ENCODE peak calls at places on chromosomes 3 and 15, in four cellular contexts. One of them, this sample, is unnamed.

GRCh38 chr15:29883126-29883525 is 60.9 kb upstream of the TJP1 start:
- DNase-seq in endothelial cell: no peak
- DNase-seq in H7: no peak
- DNase-seq in cardiac muscle cell: no peak
- DNase-seq in this sample: peak; percentile 58

GRCh38 chr3:71384393-71384792 is 199.1 kb downstream of the FOXP1 start:
- DNase-seq in H7: no peak
- DNase-seq in cardiac muscle cell: no peak
- DNase-seq in endothelial cell: no peak
- DNase-seq in this sample: no peak

GRCh38 chr3:146189519-146190173 is 28.7 kb upstream of the PLOD2 start:
- DNase-seq in H7: peak; percentile 19
- DNase-seq in cardiac muscle cell: peak; percentile 72
- DNase-seq in endothelial cell: peak; percentile 29
- DNase-seq in this sample: peak; percentile 32

GRCh38 chr15:59329091-59329490 is 43.6 kb downstream of the MYO1E start:
- DNase-seq in endothelial cell: no peak
- DNase-seq in H7: no peak
- DNase-seq in cardiac muscle cell: no peak
- DNase-seq in this sample: no peak

GRCh38 chr3:141870091-141870687 is 6.3 kb upstream of the ATP1B3 start:
- DNase-seq in H7: no peak
- DNase-seq in cardiac muscle cell: no peak
- DNase-seq in endothelial cell: no peak
- DNase-seq in this sample: no peak

GRCh38 chr3:112302881-112303761 is 9.1 kb upstream of the SLC9C1 start:
- DNase-seq in H7: peak; percentile 17
- DNase-seq in endothelial cell: peak; percentile 8
- DNase-seq in cardiac muscle cell: peak; percentile 77
- DNase-seq in this sample: peak; percentile 77

GRCh38 chr15:87263844-87264243 is 992.7 kb downstream of the NTRK3 start:
- DNase-seq in endothelial cell: no peak
- DNase-seq in cardiac muscle cell: no peak
- DNase-seq in H7: no peak
- DNase-seq in this sample: no peak

GRCh38 chr3:177195242-177195940 is 1.9 kb downstream of the TBL1XR1 start:
- DNase-seq in endothelial cell: no peak
- DNase-seq in cardiac muscle cell: peak; percentile 72
- DNase-seq in H7: peak; percentile 53
- DNase-seq in this sample: no peak

GRCh38 chr3:75329713-75330112 is 334.4 kb upstream of the FRG2C start:
- DNase-seq in endothelial cell: no peak
- DNase-seq in H7: peak; percentile 21
- DNase-seq in cardiac muscle cell: no peak
- DNase-seq in this sample: no peak

GRCh38 chr15:62845239-62846126 is 197.1 kb upstream of the TPM1 start:
- DNase-seq in endothelial cell: no peak
- DNase-seq in H7: no peak
- DNase-seq in cardiac muscle cell: no peak
- DNase-seq in this sample: no peak

GRCh38 chr3:128804017-128804816 is 75.2 kb upstream of the ACAD9 start:
- DNase-seq in endothelial cell: peak; percentile 32
- DNase-seq in cardiac muscle cell: peak; percentile 59
- DNase-seq in H7: peak; percentile 50
- DNase-seq in this sample: no peak

GRCh38 chr3:42505203-42505848 is 2.9 kb downstream of the VIPR1 start:
- DNase-seq in endothelial cell: no peak
- DNase-seq in cardiac muscle cell: no peak
- DNase-seq in H7: no peak
- DNase-seq in this sample: peak; percentile 19

GRCh38 chr15:57694264-57694663 is 12.2 kb upstream of the POLR2M start:
- DNase-seq in endothelial cell: no peak
- DNase-seq in H7: no peak
- DNase-seq in cardiac muscle cell: peak; percentile 54
- DNase-seq in this sample: no peak

GRCh38 chr3:41033956-41034519 is 165.3 kb upstream of the CTNNB1 start:
- DNase-seq in H7: peak; percentile 26
- DNase-seq in cardiac muscle cell: no peak
- DNase-seq in endothelial cell: no peak
- DNase-seq in this sample: peak; percentile 33

GRCh38 chr3:32703491-32703968 is 18.5 kb downstream of the CNOT10 start:
- DNase-seq in cardiac muscle cell: peak; percentile 56
- DNase-seq in endothelial cell: no peak
- DNase-seq in H7: no peak
- DNase-seq in this sample: no peak

GRCh38 chr15:58438111-58438510 is 6.3 kb downstream of the LIPC start:
- DNase-seq in H7: no peak
- DNase-seq in cardiac muscle cell: no peak
- DNase-seq in endothelial cell: no peak
- DNase-seq in this sample: no peak

GRCh38 chr3:94036909-94037507 is 8.6 kb upstream of the STX19 start:
- DNase-seq in endothelial cell: no peak
- DNase-seq in H7: peak; percentile 42
- DNase-seq in cardiac muscle cell: peak; percentile 51
- DNase-seq in this sample: no peak

GRCh38 chr3:66431494-66431893 is 69.3 kb downstream of the LRIG1 start:
- DNase-seq in H7: no peak
- DNase-seq in cardiac muscle cell: peak; percentile 72
- DNase-seq in endothelial cell: no peak
- DNase-seq in this sample: no peak

GRCh38 chr3:139718415-139718814 is 40.6 kb upstream of the NMNAT3 start:
- DNase-seq in H7: peak; percentile 43
- DNase-seq in endothelial cell: peak; percentile 67
- DNase-seq in cardiac muscle cell: peak; percentile 41
- DNase-seq in this sample: peak; percentile 65

GRCh38 chr15:78422571-78423340 is 15.3 kb upstream of the IREB2 start:
- DNase-seq in H7: peak; percentile 64
- DNase-seq in endothelial cell: peak; percentile 61
- DNase-seq in cardiac muscle cell: peak; percentile 73
- DNase-seq in this sample: peak; percentile 67

GRCh38 chr15:88563638-88564037 is 17.2 kb upstream of the DET1 start:
- DNase-seq in endothelial cell: no peak
- DNase-seq in cardiac muscle cell: peak; percentile 68
- DNase-seq in H7: no peak
- DNase-seq in this sample: no peak

GRCh38 chr3:184031187-184031792 is at the start of gene HTR3D:
- DNase-seq in cardiac muscle cell: no peak
- DNase-seq in H7: no peak
- DNase-seq in endothelial cell: no peak
- DNase-seq in this sample: no peak

GRCh38 chr15:25177955-25178801 is 223.4 kb downstream of the SNRPN start:
- DNase-seq in endothelial cell: no peak
- DNase-seq in cardiac muscle cell: no peak
- DNase-seq in H7: peak; percentile 27
- DNase-seq in this sample: peak; percentile 7

GRCh38 chr15:69943637-69944036 is 154.1 kb downstream of the TLE3 start:
- DNase-seq in H7: no peak
- DNase-seq in cardiac muscle cell: no peak
- DNase-seq in endothelial cell: no peak
- DNase-seq in this sample: no peak

GRCh38 chr15:65285291-65286068 is 1.2 kb downstream of the PARP16 start:
- DNase-seq in endothelial cell: no peak
- DNase-seq in H7: no peak
- DNase-seq in cardiac muscle cell: no peak
- DNase-seq in this sample: no peak

GRCh38 chr15:25690673-25691543 is 172.2 kb downstream of the ATP10A start:
- DNase-seq in cardiac muscle cell: peak; percentile 54
- DNase-seq in H7: no peak
- DNase-seq in endothelial cell: no peak
- DNase-seq in this sample: no peak

GRCh38 chr3:114829786-114830185 is 317.3 kb downstream of the ZBTB20 start:
- DNase-seq in H7: no peak
- DNase-seq in cardiac muscle cell: no peak
- DNase-seq in endothelial cell: no peak
- DNase-seq in this sample: no peak

GRCh38 chr3:138479355-138479964 is 45.0 kb downstream of the ESYT3 start:
- DNase-seq in H7: peak; percentile 76
- DNase-seq in endothelial cell: peak; percentile 70
- DNase-seq in cardiac muscle cell: peak; percentile 59
- DNase-seq in this sample: peak; percentile 69

GRCh38 chr3:188214442-188214841 is 60.5 kb downstream of the LPP start:
- DNase-seq in cardiac muscle cell: no peak
- DNase-seq in H7: no peak
- DNase-seq in endothelial cell: no peak
- DNase-seq in this sample: no peak

GRCh38 chr3:57064615-57065014 is 4.2 kb downstream of the SPATA12 start:
- DNase-seq in H7: no peak
- DNase-seq in endothelial cell: no peak
- DNase-seq in cardiac muscle cell: no peak
- DNase-seq in this sample: no peak

GRCh38 chr3:177640319-177640997 is 443.2 kb upstream of the TBL1XR1 start:
- DNase-seq in H7: no peak
- DNase-seq in endothelial cell: no peak
- DNase-seq in cardiac muscle cell: no peak
- DNase-seq in this sample: peak; percentile 31

GRCh38 chr3:13931172-13931571 is 51.3 kb upstream of the WNT7A start:
- DNase-seq in H7: no peak
- DNase-seq in endothelial cell: no peak
- DNase-seq in cardiac muscle cell: no peak
- DNase-seq in this sample: no peak

GRCh38 chr3:69086133-69086722 is 1.5 kb downstream of the ARL6IP5 start:
- DNase-seq in cardiac muscle cell: peak; percentile 95
- DNase-seq in H7: no peak
- DNase-seq in endothelial cell: no peak
- DNase-seq in this sample: no peak

GRCh38 chr3:197926418-197926817 is 23.6 kb upstream of the RPL35A start:
- DNase-seq in endothelial cell: peak; percentile 20
- DNase-seq in H7: peak; percentile 46
- DNase-seq in cardiac muscle cell: no peak
- DNase-seq in this sample: peak; percentile 67

GRCh38 chr15:99153026-99153535 is 48.2 kb downstream of the SYNM start:
- DNase-seq in H7: no peak
- DNase-seq in endothelial cell: no peak
- DNase-seq in cardiac muscle cell: no peak
- DNase-seq in this sample: peak; percentile 6

GRCh38 chr3:12931273-12931905 is 90.0 kb upstream of the RPL32 start:
- DNase-seq in endothelial cell: no peak
- DNase-seq in H7: peak; percentile 69
- DNase-seq in cardiac muscle cell: no peak
- DNase-seq in this sample: no peak